ENCODE peak calls at places on chromosomes 3 and 15, in ten cellular contexts. L is pancreas, W is AG04450, O is heart left ventricle, D is psoas muscle, N is gastrocnemius medialis, P is upper lobe of right lung, G is right atrium auricular region, F is colonic mucosa, C is transverse colon. E is an unnamed sample.

GRCh38 chr15:101456079-101456791 is 33.3 kb downstream of the PCSK6 start:
- DNase-seq in L (no peak), W (no peak), O (no peak), D (no peak), N (no peak), P (no peak), G (no peak), F (no peak), C (no peak), E (no peak)

GRCh38 chr3:72595376-72595775 is 252.9 kb downstream of the SHQ1 start:
- DNase-seq in L (no peak), W (no peak), O (no peak), D (no peak), N (no peak), P (no peak), G (no peak), F (no peak), C (no peak), E (no peak)

GRCh38 chr3:9408546-9408945 is 11.1 kb downstream of the SETD5 start:
- DNase-seq in L (no peak), W (no peak), O (no peak), D (no peak), N (no peak), P (no peak), G (no peak), F (no peak), C (no peak), E (no peak)

GRCh38 chr3:127420825-127421224 is 133.0 kb upstream of the PRR20G start:
- DNase-seq in L (no peak), W (no peak), O (no peak), D (no peak), N (no peak), P (no peak), G (no peak), F (peak; percentile 10), C (no peak), E (no peak)

GRCh38 chr3:42736081-42736480 is 33.5 kb upstream of the HHATL start:
- DNase-seq in L (no peak), W (no peak), O (no peak), D (no peak), N (no peak), P (no peak), G (peak; percentile 52), F (no peak), C (no peak), E (no peak)

GRCh38 chr15:31586841-31587240 is 260.2 kb downstream of the KLF13 start:
- DNase-seq in L (no peak), W (no peak), O (no peak), D (no peak), N (no peak), P (no peak), G (no peak), F (no peak), C (no peak), E (no peak)

GRCh38 chr3:156488771-156489170 is 66.1 kb downstream of the SSR3 start:
- DNase-seq in L (no peak), W (no peak), O (no peak), D (no peak), N (no peak), P (no peak), G (no peak), F (no peak), C (no peak), E (no peak)

GRCh38 chr3:14175383-14176037 is 2.9 kb downstream of the XPC start:
- DNase-seq in L (no peak), W (no peak), O (no peak), D (no peak), N (no peak), P (no peak), G (no peak), F (no peak), C (no peak), E (peak; percentile 18)

GRCh38 chr3:79012946-79013362 is 754.8 kb downstream of the ROBO1 start:
- DNase-seq in L (no peak), W (no peak), O (no peak), D (no peak), N (no peak), P (no peak), G (no peak), F (no peak), C (no peak), E (no peak)

GRCh38 chr3:127134466-127134865 is 58.5 kb upstream of the PRR23E start:
- DNase-seq in L (no peak), W (no peak), O (no peak), D (no peak), N (no peak), P (no peak), G (no peak), F (no peak), C (no peak), E (no peak)

GRCh38 chr15:76787273-76787672 is 117.9 kb downstream of the SCAPER start:
- DNase-seq in L (no peak), W (no peak), O (no peak), D (no peak), N (no peak), P (no peak), G (no peak), F (no peak), C (no peak), E (no peak)

GRCh38 chr3:125043599-125044151 is 12.1 kb downstream of the HEG1 start:
- DNase-seq in L (no peak), W (no peak), O (peak; percentile 79), D (peak; percentile 82), N (peak; percentile 45), P (no peak), G (no peak), F (peak; percentile 77), C (peak; percentile 54), E (no peak)

GRCh38 chr15:82172506-82172905 is 90.0 kb downstream of the EFL1 start:
- DNase-seq in L (no peak), W (no peak), O (no peak), D (no peak), N (no peak), P (no peak), G (no peak), F (no peak), C (no peak), E (no peak)

GRCh38 chr15:67790610-67791319 is 34.5 kb upstream of the SKOR1 start:
- DNase-seq in L (no peak), W (no peak), O (no peak), D (no peak), N (no peak), P (no peak), G (no peak), F (no peak), C (no peak), E (no peak)

GRCh38 chr3:172040078-172040975 is 949 bp downstream of the FNDC3B start:
- DNase-seq in L (peak; percentile 93), W (peak; percentile 76), O (peak; percentile 93), D (peak; percentile 93), N (peak; percentile 82), P (peak; percentile 95), G (peak; percentile 77), F (peak; percentile 79), C (peak; percentile 84), E (peak; percentile 54)

GRCh38 chr15:93362203-93362602 is 273.2 kb upstream of the RGMA start:
- DNase-seq in L (no peak), W (no peak), O (no peak), D (no peak), N (no peak), P (no peak), G (no peak), F (no peak), C (no peak), E (no peak)

GRCh38 chr15:93372209-93372910 is 283.3 kb upstream of the RGMA start:
- DNase-seq in L (no peak), W (no peak), O (no peak), D (no peak), N (no peak), P (no peak), G (no peak), F (no peak), C (no peak), E (no peak)

GRCh38 chr15:93362821-93363220 is 273.8 kb upstream of the RGMA start:
- DNase-seq in L (no peak), W (no peak), O (no peak), D (no peak), N (no peak), P (no peak), G (no peak), F (no peak), C (no peak), E (no peak)

GRCh38 chr15:93366387-93367100 is 277.5 kb upstream of the RGMA start:
- DNase-seq in L (no peak), W (no peak), O (no peak), D (no peak), N (no peak), P (no peak), G (no peak), F (no peak), C (no peak), E (no peak)
- H3K27me3 ChIP-seq in L (no peaks in the 10 kb centered on the region), W (no peaks in the 10 kb centered on the region), O (peaks cover 16% of the 10 kb centered on the region), D (no peaks in the 10 kb centered on the region), N (no peaks in the 10 kb centered on the region), P (peaks cover 11% of the 10 kb centered on the region), G (no peaks in the 10 kb centered on the region), F (no peaks in the 10 kb centered on the region), C (no peaks in the 10 kb centered on the region), E (no peaks in the 10 kb centered on the region)

GRCh38 chr15:74525946-74526345 is 15.1 kb upstream of the ARID3B start:
- DNase-seq in L (no peak), W (no peak), O (no peak), D (no peak), N (no peak), P (no peak), G (no peak), F (no peak), C (no peak), E (no peak)
- TF ChIP-seq CTCF in L (no peak), W (no peak), O (no peak), D (no peak), N (no peak), P (no peak), G (no peak), F (no peak), C (no peak), E (no peak)

DNA sequence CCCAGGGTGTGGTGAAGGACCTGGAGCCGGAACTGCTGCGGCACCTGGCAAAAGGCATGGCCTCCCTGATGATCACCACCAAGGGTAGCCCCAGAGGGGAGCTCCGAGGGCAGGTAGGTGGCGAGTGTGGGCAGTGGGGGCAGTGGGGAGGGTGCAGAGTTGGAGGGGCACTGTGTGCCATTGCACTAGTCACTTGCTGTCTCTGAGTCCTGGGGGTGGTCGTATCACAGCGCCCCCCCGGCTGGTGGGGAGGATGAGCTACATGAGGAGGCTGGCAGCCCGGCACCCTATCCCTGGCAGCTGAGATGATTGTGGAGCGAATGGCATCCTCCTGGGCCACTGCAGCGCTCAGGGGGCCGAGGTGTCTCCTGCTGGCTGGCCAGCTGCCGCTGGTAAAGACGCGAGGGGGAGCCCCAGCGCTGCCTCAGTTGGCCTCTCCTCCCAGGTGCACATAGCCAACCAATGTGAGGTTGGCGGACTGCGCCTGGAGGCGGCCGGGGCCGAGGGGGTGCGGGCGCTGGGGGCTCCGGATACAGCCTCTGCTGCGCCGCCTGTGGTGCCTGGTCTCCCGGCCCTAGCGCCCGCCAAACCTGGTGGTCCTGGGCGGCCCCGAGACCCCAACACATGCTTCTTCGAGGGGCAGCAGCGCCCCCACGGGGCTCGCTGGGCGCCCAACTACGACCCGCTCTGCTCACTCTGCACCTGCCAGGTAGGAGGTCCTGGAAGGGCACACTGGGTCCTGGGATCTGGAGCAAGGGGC is 6.4 kb downstream of the CHRD start:
- DNase-seq in L (peak; percentile 26), W (no peak), O (no peak), D (no peak), N (no peak), P (no peak), G (no peak), F (no peak), C (no peak), E (no peak)
- H3K27me3 ChIP-seq in L (no peaks in the 10 kb centered on the region), W (peaks cover 48% of the 10 kb centered on the region), O (peaks cover 11% of the 10 kb centered on the region), D (no peaks in the 10 kb centered on the region), N (peaks cover 9% of the 10 kb centered on the region), P (peaks cover 7% of the 10 kb centered on the region), G (no peaks in the 10 kb centered on the region), F (peaks cover 12% of the 10 kb centered on the region), C (peaks cover 14% of the 10 kb centered on the region), E (peaks cover 3% of the 10 kb centered on the region)

GRCh38 chr3:53766706-53767105 is 79.5 kb downstream of the CHDH start:
- DNase-seq in L (no peak), W (no peak), O (no peak), D (no peak), N (no peak), P (no peak), G (no peak), F (no peak), C (no peak), E (no peak)
- TF ChIP-seq CTCF in L (no peak), W (peak; percentile 4), O (no peak), D (no peak), N (no peak), P (no peak), G (no peak), F (no peak), C (no peak), E (no peak)